ENCODE peak calls at places on chromosomes 5 and 9, in four cellular contexts. D, Y, O and U are unnamed samples.
A peak's percentile ranks its signal among the peaks of the same experiment; 100 is the strongest.

GRCh38 chr9:130805510-130806387 is 29.3 kb upstream of the ABL1 start:
- DNase-seq in Y (no peak), D (peak; percentile 30), O (peak; percentile 70), U (peak; percentile 47)

GRCh38 chr9:136366826-136367225 is 3.3 kb upstream of the DNLZ start:
- DNase-seq in Y (no peak), O (no peak), D (no peak), U (no peak)

GRCh38 chr5:170638051-170638450 is 134.2 kb downstream of the KCNIP1 start:
- DNase-seq in O (no peak), Y (no peak), D (no peak), U (no peak)

GRCh38 chr5:9544502-9545300 is 1.2 kb downstream of the SEMA5A start:
- DNase-seq in D (peak; percentile 87), O (peak; percentile 67), Y (peak; percentile 56), U (peak; percentile 34)

GRCh38 chr5:13660072-13660471 is 284.4 kb downstream of the DNAH5 start:
- DNase-seq in O (no peak), D (no peak), Y (peak; percentile 7), U (peak; percentile 12)

GRCh38 chr5:133423618-133424282 is 188.6 kb downstream of the FSTL4 start:
- DNase-seq in O (peak; percentile 69), Y (peak; percentile 18), D (peak; percentile 57), U (peak; percentile 58)

GRCh38 chr9:87614402-87614801 is 111.5 kb upstream of the CTSL start:
- DNase-seq in Y (no peak), O (no peak), D (no peak), U (peak; percentile 22)

GRCh38 chr9:16640649-16641048 is 229.8 kb downstream of the BNC2 start:
- DNase-seq in O (no peak), Y (no peak), D (peak; percentile 37), U (no peak)

GRCh38 chr5:38441730-38442573 is 114.5 kb downstream of the LIFR start:
- DNase-seq in D (peak; percentile 95), O (peak; percentile 88), Y (peak; percentile 76), U (peak; percentile 90)

GRCh38 chr5:997001-997474 is 11.6 kb upstream of the NKD2 start:
- DNase-seq in O (no peak), Y (no peak), D (peak; percentile 73), U (peak; percentile 83)

GRCh38 chr9:97525451-97525850 is 24.0 kb downstream of the TMOD1 start:
- DNase-seq in Y (no peak), D (no peak), O (peak; percentile 40), U (no peak)

GRCh38 chr5:151125421-151125820 is 32.2 kb downstream of the ANXA6 start:
- DNase-seq in Y (no peak), D (no peak), O (peak; percentile 73), U (peak; percentile 24)

GRCh38 chr9:119289740-119290139 is 79.5 kb downstream of the BRINP1 start:
- DNase-seq in Y (peak; percentile 41), O (peak; percentile 73), D (peak; percentile 51), U (peak; percentile 70)

GRCh38 chr9:96122756-96123155 is 179.2 kb downstream of the HSD17B3 start:
- DNase-seq in Y (peak; percentile 64), D (peak; percentile 68), O (no peak), U (no peak)

GRCh38 chr5:171989276-171989675 is 17.2 kb downstream of the FBXW11 start:
- DNase-seq in Y (peak; percentile 76), O (peak; percentile 81), D (no peak), U (no peak)

GRCh38 chr9:131008909-131009618 is at the start of gene LAMC3:
- DNase-seq in Y (no peak), O (no peak), D (peak; percentile 12), U (no peak)

GRCh38 chr5:143141652-143142051 is 261.8 kb downstream of the NR3C1 start:
- DNase-seq in D (no peak), O (no peak), Y (peak; percentile 18), U (peak; percentile 62)

GRCh38 chr5:77855369-77855768 is 79.2 kb upstream of the TBCA start:
- DNase-seq in Y (no peak), O (no peak), D (no peak), U (no peak)

GRCh38 chr9:136665111-136665703 is 2.5 kb downstream of the EGFL7 start:
- DNase-seq in O (no peak), D (peak; percentile 35), Y (no peak), U (no peak)

GRCh38 chr5:153753645-153754432 is 263.4 kb downstream of the GRIA1 start:
- DNase-seq in Y (peak; percentile 38), D (no peak), O (no peak), U (no peak)

GRCh38 chr9:69019808-69020207 is 5.9 kb upstream of the PRKACG start:
- DNase-seq in D (no peak), Y (no peak), O (peak; percentile 28), U (no peak)

GRCh38 chr5:59587489-59588337 is 305.8 kb downstream of the PDE4D start:
- DNase-seq in O (no peak), Y (peak; percentile 83), D (peak; percentile 87), U (no peak)

GRCh38 chr9:133886563-133887501 is 105.3 kb downstream of the VAV2 start:
- DNase-seq in O (no peak), D (no peak), Y (no peak), U (no peak)

GRCh38 chr9:125629451-125629850 is 77.6 kb downstream of the MAPKAP1 start:
- DNase-seq in O (no peak), Y (no peak), D (no peak), U (peak; percentile 71)

GRCh38 chr5:144198386-144198785 is 27.7 kb downstream of the KCTD16 start:
- DNase-seq in D (no peak), O (no peak), Y (peak; percentile 60), U (no peak)

GRCh38 chr5:72191404-72191803 is 84.1 kb downstream of the MAP1B start:
- DNase-seq in O (no peak), D (no peak), Y (no peak), U (no peak)

GRCh38 chr9:115944166-115944948 is 209.2 kb upstream of the PAPPA start:
- DNase-seq in Y (peak; percentile 100), D (peak; percentile 100), O (peak; percentile 13), U (no peak)

GRCh38 chr9:123337971-123338370 is 18.0 kb upstream of the CRB2 start:
- DNase-seq in D (no peak), O (peak; percentile 63), Y (no peak), U (peak; percentile 70)

GRCh38 chr5:39224196-39224754 is 4.9 kb upstream of the FYB1 start:
- DNase-seq in O (no peak), Y (peak; percentile 1), D (peak; percentile 46), U (peak; percentile 67)

GRCh38 chr5:73485715-73486114 is 12.5 kb upstream of the BTF3 start:
- DNase-seq in O (no peak), D (no peak), Y (peak; percentile 65), U (no peak)

GRCh38 chr5:130555429-130555828 is 609.6 kb downstream of the HINT1 start:
- DNase-seq in D (no peak), O (peak; percentile 2), Y (no peak), U (no peak)

GRCh38 chr9:121989010-121989409 is 104.1 kb downstream of the TTLL11 start:
- DNase-seq in Y (no peak), O (no peak), D (peak; percentile 21), U (no peak)

GRCh38 chr9:92480332-92480771 is 2.0 kb downstream of the ASPN start:
- DNase-seq in D (no peak), O (no peak), Y (peak; percentile 57), U (no peak)

GRCh38 chr9:92483896-92484545 is 1.7 kb upstream of the ASPN start:
- DNase-seq in O (no peak), Y (no peak), D (peak; percentile 16), U (no peak)

GRCh38 chr9:92481029-92481633 is 1.2 kb downstream of the ASPN start:
- DNase-seq in D (no peak), Y (peak; percentile 46), O (peak; percentile 34), U (no peak)

GRCh38 chr9:92484563-92484962 is 2.3 kb upstream of the ASPN start:
- DNase-seq in Y (no peak), D (peak; percentile 10), O (no peak), U (no peak)

DNA sequence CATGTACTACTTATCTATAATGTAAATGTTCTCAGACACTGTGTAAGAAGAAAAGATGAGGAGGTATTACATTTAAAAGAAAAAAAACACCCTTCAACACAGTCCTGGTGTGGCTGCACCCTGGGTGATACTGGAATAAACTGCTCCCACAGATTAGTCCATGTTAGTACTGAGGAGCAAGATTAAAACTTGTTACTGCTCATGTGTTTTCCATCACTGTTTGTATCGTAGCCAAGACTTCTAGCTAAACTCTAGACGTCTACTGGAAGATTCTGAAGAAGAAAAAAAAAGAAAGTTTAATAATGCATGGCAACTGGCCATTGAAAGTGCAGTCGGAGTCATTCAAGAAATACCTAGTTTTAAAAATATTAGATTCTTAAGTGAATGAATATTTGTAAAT is at the start of gene ASPN:
- DNase-seq in O (no peak), Y (peak; percentile 73), D (peak; percentile 86), U (no peak)
- H3K4me3 ChIP-seq in O (no peak within 1 kb of the TSS), Y (no peak within 1 kb of the TSS), D (no peak within 1 kb of the TSS), U (no peak within 1 kb of the TSS)

GRCh38 chr9:79173932-79174331 is 397.8 kb upstream of the TLE4 start:
- DNase-seq in D (no peak), Y (no peak), O (no peak), U (no peak)
- H3K4me3 ChIP-seq in D (no peak overlapping the region), Y (no peak overlapping the region), O (no peak overlapping the region), U (no peak overlapping the region)

DNA sequence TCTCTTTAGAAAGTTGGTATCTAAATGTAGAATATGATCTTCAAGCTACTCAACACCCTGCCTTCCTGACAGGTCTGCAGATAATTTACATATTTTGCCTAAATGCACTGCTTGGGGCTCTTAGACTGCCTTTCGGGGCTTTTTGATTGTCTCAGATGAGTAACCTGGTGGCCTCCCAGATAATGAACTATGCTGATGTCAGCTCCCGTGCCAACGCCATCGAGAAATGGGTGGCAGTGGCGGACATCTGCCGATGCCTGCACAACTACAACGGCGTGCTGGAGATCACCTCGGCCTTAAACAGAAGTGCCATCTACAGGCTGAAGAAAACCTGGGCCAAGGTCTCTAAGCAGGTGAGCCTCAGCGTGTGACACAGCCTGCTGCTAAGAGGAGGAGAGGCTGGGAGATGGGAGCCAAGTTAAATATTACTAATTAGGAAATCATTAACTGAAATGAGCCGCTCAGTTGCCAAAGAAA is 20.9 kb upstream of the CKMT2 start:
- DNase-seq in D (no peak), Y (no peak), O (peak; percentile 77), U (no peak)
- H3K4me3 ChIP-seq in D (no peak overlapping the region), Y (no peak overlapping the region), O (no peak overlapping the region), U (no peak overlapping the region)

GRCh38 chr9:127937046-127937382 is 640 bp downstream of the DPM2 start:
- DNase-seq in D (no peak), O (no peak), Y (no peak), U (no peak)

GRCh38 chr9:127934986-127935385 is 2.7 kb downstream of the DPM2 start:
- DNase-seq in D (no peak), Y (no peak), O (no peak), U (no peak)

GRCh38 chr9:127937383-127938297 is at the start of gene DPM2:
- DNase-seq in D (peak; percentile 91), Y (peak; percentile 67), O (peak; percentile 95), U (peak; percentile 90)

GRCh38 chr9:127935765-127936221 is 1.9 kb downstream of the DPM2 start:
- DNase-seq in D (no peak), Y (no peak), O (no peak), U (no peak)

DNA sequence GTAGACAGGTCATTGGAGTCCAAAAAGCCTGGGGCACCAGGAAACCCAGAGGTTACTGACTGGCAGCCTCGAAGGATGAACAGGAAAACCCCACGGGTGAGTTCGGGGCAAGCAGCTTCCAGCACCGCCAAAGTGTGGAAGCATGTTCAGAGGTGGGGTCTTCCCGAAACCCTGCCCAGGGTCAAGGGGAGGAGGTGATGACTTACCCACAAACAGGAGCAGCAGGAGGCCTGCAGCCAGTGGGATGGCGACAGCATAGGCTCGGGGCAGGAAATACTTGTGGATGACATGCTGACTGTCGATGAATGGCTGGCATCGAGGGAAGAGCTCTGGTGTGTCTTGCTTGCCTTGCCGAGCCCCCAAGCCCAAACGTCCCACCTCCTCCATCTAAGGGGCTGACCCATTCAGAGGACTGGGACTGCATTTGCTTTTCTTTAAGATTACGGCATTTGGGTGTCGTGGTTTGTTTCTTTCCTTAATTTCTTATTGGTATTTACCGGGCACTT is 1.3 kb downstream of the DPM2 start:
- DNase-seq in O (no peak), D (no peak), Y (no peak), U (no peak)
- H3K4me3 ChIP-seq in O (peak overlapping the region; percentile 71), D (peak overlapping the region; percentile 76), Y (peak overlapping the region; percentile 85), U (peak overlapping the region; percentile 88)